ENCODE peak calls at places on chromosomes 4 and X, in five cellular contexts. One of them, this sample, is unnamed.

GRCh38 chr4:60042231-60042652 is 1157.9 kb upstream of the ADGRL3 start:
- DNase-seq in AG04450: no peak
- DNase-seq in AG04449: no peak
- DNase-seq in thyroid gland: no peak
- DNase-seq in choroid plexus epithelial cell: no peak
- DNase-seq in this sample: no peak

GRCh38 chr4:88211473-88212252 is 53.2 kb upstream of the ABCG2 start:
- DNase-seq in AG04450: peak
- DNase-seq in AG04449: no peak
- DNase-seq in thyroid gland: peak
- DNase-seq in choroid plexus epithelial cell: peak
- DNase-seq in this sample: peak

GRCh38 chr4:151957163-151957562 is 196.4 kb upstream of the GATB start:
- DNase-seq in AG04450: no peak
- DNase-seq in AG04449: no peak
- DNase-seq in thyroid gland: no peak
- DNase-seq in choroid plexus epithelial cell: peak
- DNase-seq in this sample: no peak

GRCh38 chr4:92646826-92647225 is 343.1 kb downstream of the GRID2 start:
- DNase-seq in AG04450: no peak
- DNase-seq in AG04449: no peak
- DNase-seq in thyroid gland: no peak
- DNase-seq in choroid plexus epithelial cell: no peak
- DNase-seq in this sample: no peak

GRCh38 chr4:17475481-17475880 is 36.4 kb downstream of the QDPR start:
- DNase-seq in AG04450: no peak
- DNase-seq in AG04449: no peak
- DNase-seq in thyroid gland: no peak
- DNase-seq in choroid plexus epithelial cell: peak
- DNase-seq in this sample: no peak

GRCh38 chrX:30762754-30763153 is 109.5 kb downstream of the GK start:
- DNase-seq in AG04450: no peak
- DNase-seq in AG04449: no peak
- DNase-seq in thyroid gland: no peak
- DNase-seq in choroid plexus epithelial cell: no peak
- DNase-seq in this sample: no peak

GRCh38 chr4:37648084-37648817 is 37.9 kb downstream of the RELL1 start:
- DNase-seq in AG04450: peak
- DNase-seq in AG04449: peak
- DNase-seq in thyroid gland: peak
- DNase-seq in choroid plexus epithelial cell: peak
- DNase-seq in this sample: peak

GRCh38 chr4:140098481-140099132 is 55.4 kb downstream of the MAML3 start:
- DNase-seq in AG04450: no peak
- DNase-seq in AG04449: no peak
- DNase-seq in thyroid gland: no peak
- DNase-seq in choroid plexus epithelial cell: peak
- DNase-seq in this sample: no peak

GRCh38 chrX:23990455-23990854 is 36.5 kb downstream of the KLHL15 start:
- DNase-seq in AG04450: no peak
- DNase-seq in AG04449: no peak
- DNase-seq in thyroid gland: no peak
- DNase-seq in choroid plexus epithelial cell: no peak
- DNase-seq in this sample: no peak

GRCh38 chrX:57899064-57899463 is 11.2 kb downstream of the ZXDA start:
- DNase-seq in AG04450: no peak
- DNase-seq in AG04449: no peak
- DNase-seq in thyroid gland: no peak
- DNase-seq in choroid plexus epithelial cell: no peak
- DNase-seq in this sample: no peak

GRCh38 chr4:67286724-67287123 is 258.6 kb downstream of the CENPC start:
- DNase-seq in AG04450: no peak
- DNase-seq in AG04449: no peak
- DNase-seq in thyroid gland: no peak
- DNase-seq in choroid plexus epithelial cell: no peak
- DNase-seq in this sample: no peak

GRCh38 chr4:67292649-67293048 is 252.7 kb downstream of the CENPC start:
- DNase-seq in AG04450: no peak
- DNase-seq in AG04449: no peak
- DNase-seq in thyroid gland: no peak
- DNase-seq in choroid plexus epithelial cell: no peak
- DNase-seq in this sample: no peak

GRCh38 chr4:67291639-67292038 is 253.7 kb downstream of the CENPC start:
- DNase-seq in AG04450: no peak
- DNase-seq in AG04449: no peak
- DNase-seq in thyroid gland: no peak
- DNase-seq in choroid plexus epithelial cell: no peak
- DNase-seq in this sample: no peak

GRCh38 chr4:67292045-67292444 is 253.3 kb downstream of the CENPC start:
- DNase-seq in AG04450: no peak
- DNase-seq in AG04449: no peak
- DNase-seq in thyroid gland: no peak
- DNase-seq in choroid plexus epithelial cell: no peak
- DNase-seq in this sample: no peak

DNA sequence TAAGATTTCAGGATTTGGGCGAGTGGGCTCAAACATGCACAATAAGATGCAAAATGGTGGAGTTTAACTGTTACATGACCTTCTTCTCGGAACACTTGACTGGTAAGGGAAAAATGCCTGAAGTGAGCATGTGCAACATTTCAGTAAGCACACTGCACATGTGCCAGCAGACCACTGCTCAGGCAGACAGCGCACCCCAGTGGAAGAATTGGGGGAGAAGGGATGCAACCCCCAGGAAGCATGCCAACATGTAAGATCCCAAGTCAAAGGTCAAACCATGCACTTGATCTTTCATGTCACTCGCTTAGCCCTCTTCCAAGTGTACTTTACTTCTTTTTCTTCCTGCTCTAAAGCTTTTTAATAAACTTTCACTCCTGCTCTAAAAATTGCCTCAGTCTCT is 256.3 kb downstream of the CENPC start:
- DNase-seq in AG04450: no peak
- DNase-seq in AG04449: no peak
- DNase-seq in thyroid gland: no peak
- DNase-seq in choroid plexus epithelial cell: peak
- DNase-seq in this sample: no peak
- TF ChIP-seq CTCF in AG04450: no peak
- TF ChIP-seq CTCF in AG04449: no peak
- TF ChIP-seq CTCF in thyroid gland: no peak
- TF ChIP-seq CTCF in choroid plexus epithelial cell: peak
- TF ChIP-seq CTCF in this sample: no peak

DNA sequence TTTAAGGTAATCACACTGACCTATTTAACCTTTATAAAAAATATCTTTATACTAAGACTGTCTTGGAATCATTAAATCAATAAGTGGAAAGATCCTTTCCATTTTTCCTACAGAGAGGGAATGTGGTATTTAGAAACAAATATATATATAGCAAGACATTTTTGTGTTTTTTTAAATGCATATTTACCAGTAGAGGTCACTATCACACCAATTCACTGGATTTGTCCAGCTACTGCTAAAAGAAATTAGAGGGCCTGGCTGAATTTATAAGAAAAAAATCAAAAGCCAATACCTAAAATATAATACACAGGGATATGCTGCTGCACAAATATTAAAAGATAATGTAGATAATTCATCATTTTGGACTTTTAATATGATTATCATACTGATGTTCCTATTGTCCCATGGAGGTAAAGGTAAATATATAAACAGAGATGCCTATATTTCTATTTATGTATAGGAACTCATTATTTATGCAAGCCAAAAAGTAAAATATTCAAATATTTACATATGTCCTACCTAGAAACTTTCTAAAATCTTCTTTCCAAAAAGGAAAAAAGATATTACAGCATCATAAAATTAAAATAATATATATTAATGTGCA is 69.5 kb downstream of the PDE5A start:
- DNase-seq in AG04450: no peak
- DNase-seq in AG04449: no peak
- DNase-seq in thyroid gland: no peak
- DNase-seq in choroid plexus epithelial cell: peak
- DNase-seq in this sample: peak
- TF ChIP-seq CTCF in AG04450: peak
- TF ChIP-seq CTCF in AG04449: no peak
- TF ChIP-seq CTCF in thyroid gland: peak
- TF ChIP-seq CTCF in choroid plexus epithelial cell: peak
- TF ChIP-seq CTCF in this sample: peak

DNA sequence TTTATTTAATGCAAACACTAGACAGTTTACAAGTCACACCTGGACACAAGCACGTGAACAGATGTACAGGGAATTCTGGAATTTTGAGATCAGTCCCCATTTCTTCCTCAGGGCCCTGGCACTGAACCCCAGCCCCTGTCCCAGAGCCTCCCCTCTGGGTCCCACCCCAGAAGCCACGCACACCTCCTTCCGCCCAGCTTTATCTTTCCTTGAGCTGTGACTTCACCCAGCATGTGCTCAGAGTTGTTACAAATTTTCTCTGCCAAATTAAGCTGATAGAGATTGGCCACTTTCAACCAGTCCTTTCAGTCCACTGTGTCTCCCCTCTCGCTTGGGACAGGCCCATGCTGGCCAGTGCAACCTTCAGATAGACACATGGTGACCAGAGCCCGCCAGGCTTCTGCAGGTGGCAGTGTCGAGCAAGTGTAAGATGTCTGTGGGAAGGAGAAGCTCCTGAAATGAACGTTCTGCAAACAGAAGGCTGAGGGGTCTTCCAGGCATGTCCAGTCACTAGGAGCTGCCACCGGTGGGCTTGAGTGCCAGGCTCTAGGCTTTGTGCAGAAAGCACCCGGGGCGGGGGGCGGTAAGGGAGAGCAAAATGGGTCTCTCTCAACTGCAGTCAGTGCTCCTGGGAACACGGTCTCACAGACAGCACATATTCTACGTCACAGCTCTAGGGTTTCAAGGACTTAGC is 73.3 kb downstream of the MTMR1 start:
- DNase-seq in AG04450: no peak
- DNase-seq in AG04449: no peak
- DNase-seq in thyroid gland: no peak
- DNase-seq in choroid plexus epithelial cell: no peak
- DNase-seq in this sample: no peak
- TF ChIP-seq CTCF in AG04450: no peak
- TF ChIP-seq CTCF in AG04449: no peak
- TF ChIP-seq CTCF in thyroid gland: no peak
- TF ChIP-seq CTCF in choroid plexus epithelial cell: peak
- TF ChIP-seq CTCF in this sample: peak

GRCh38 chr4:34323549-34324325 is 1920.6 kb downstream of the ARAP2 start:
- DNase-seq in AG04450: no peak
- DNase-seq in AG04449: no peak
- DNase-seq in thyroid gland: no peak
- DNase-seq in choroid plexus epithelial cell: peak
- DNase-seq in this sample: no peak
- TF ChIP-seq CTCF in AG04450: peak
- TF ChIP-seq CTCF in AG04449: peak
- TF ChIP-seq CTCF in thyroid gland: no peak
- TF ChIP-seq CTCF in choroid plexus epithelial cell: peak
- TF ChIP-seq CTCF in this sample: no peak

GRCh38 chrX:12583543-12583942 is 207.7 kb upstream of the PRPS2 start:
- DNase-seq in AG04450: no peak
- DNase-seq in AG04449: no peak
- DNase-seq in thyroid gland: no peak
- DNase-seq in choroid plexus epithelial cell: no peak
- DNase-seq in this sample: no peak
- TF ChIP-seq CTCF in AG04450: no peak
- TF ChIP-seq CTCF in AG04449: no peak
- TF ChIP-seq CTCF in thyroid gland: no peak
- TF ChIP-seq CTCF in choroid plexus epithelial cell: no peak
- TF ChIP-seq CTCF in this sample: no peak

DNA sequence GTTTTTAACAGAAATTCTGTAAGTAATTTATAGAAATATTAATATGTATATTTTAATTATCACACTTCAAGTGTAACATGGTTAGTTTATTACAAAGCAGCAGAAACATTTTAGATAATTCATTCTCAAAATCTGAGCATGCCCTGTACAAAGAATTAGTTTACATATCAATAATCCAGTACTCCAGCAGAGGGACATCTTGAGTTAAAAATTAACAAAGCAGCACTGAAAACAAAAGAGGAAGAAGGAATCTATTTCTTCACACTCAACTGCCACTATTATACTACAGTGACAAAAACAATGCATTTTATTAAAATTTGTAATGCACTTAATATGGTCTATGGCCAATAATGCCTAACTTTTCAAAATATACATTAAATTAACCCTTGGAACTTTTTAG is 179.1 kb upstream of the KLHL4 start:
- DNase-seq in AG04450: no peak
- DNase-seq in AG04449: no peak
- DNase-seq in thyroid gland: no peak
- DNase-seq in choroid plexus epithelial cell: peak
- DNase-seq in this sample: no peak
- TF ChIP-seq CTCF in AG04450: no peak
- TF ChIP-seq CTCF in AG04449: no peak
- TF ChIP-seq CTCF in thyroid gland: peak
- TF ChIP-seq CTCF in choroid plexus epithelial cell: peak
- TF ChIP-seq CTCF in this sample: no peak

GRCh38 chrX:81174286-81174685 is 27.4 kb downstream of the HMGN5 start:
- DNase-seq in AG04450: no peak
- DNase-seq in AG04449: no peak
- DNase-seq in thyroid gland: no peak
- DNase-seq in choroid plexus epithelial cell: peak
- DNase-seq in this sample: no peak
- TF ChIP-seq CTCF in AG04450: peak
- TF ChIP-seq CTCF in AG04449: peak
- TF ChIP-seq CTCF in thyroid gland: peak
- TF ChIP-seq CTCF in choroid plexus epithelial cell: peak
- TF ChIP-seq CTCF in this sample: no peak

GRCh38 chr4:8320386-8320750 is 50.8 kb downstream of the HTRA3 start:
- DNase-seq in AG04450: no peak
- DNase-seq in AG04449: no peak
- DNase-seq in thyroid gland: no peak
- DNase-seq in choroid plexus epithelial cell: peak
- DNase-seq in this sample: no peak
- TF ChIP-seq CTCF in AG04450: no peak
- TF ChIP-seq CTCF in AG04449: no peak
- TF ChIP-seq CTCF in thyroid gland: no peak
- TF ChIP-seq CTCF in choroid plexus epithelial cell: peak
- TF ChIP-seq CTCF in this sample: peak

This sample was measured in HFF-Myc.